ENCODE peak calls at places on chromosomes 3 and 15, in nine cellular contexts. Q is BE2C, W is astrocyte of the cerebellum, A is IMR-90, K is uterus, T is right atrium auricular region, J is endothelial cell of umbilical vein, G is breast epithelium, D is AG04449. P is an unnamed sample.
A peak's percentile ranks its signal among the peaks of the same experiment; 100 is the strongest.

GRCh38 chr3:124928333-124929202 is 6.0 kb downstream of the MUC13 start:
- DNase-seq in Q (peak; percentile 74), W (peak; percentile 53), A (peak; percentile 74), K (peak; percentile 54), T (peak; percentile 84), J (peak; percentile 74), G (no peak), D (no peak), P (peak; percentile 16)

GRCh38 chr3:138479355-138479964 is 45.0 kb downstream of the ESYT3 start:
- DNase-seq in Q (peak; percentile 56), W (peak; percentile 9), A (peak; percentile 46), K (no peak), T (no peak), J (peak; percentile 55), G (no peak), D (no peak), P (no peak)

GRCh38 chr15:36284911-36285310 is 294.5 kb upstream of the CDIN1 start:
- DNase-seq in Q (no peak), W (no peak), A (no peak), K (no peak), T (no peak), J (no peak), G (no peak), D (peak; percentile 9), P (no peak)

GRCh38 chr3:58623961-58624360 is 42.6 kb downstream of the FAM3D start:
- DNase-seq in Q (no peak), W (no peak), A (peak; percentile 30), K (no peak), T (no peak), J (no peak), G (no peak), D (no peak), P (no peak)

GRCh38 chr3:182375921-182376320 is 417.4 kb upstream of the ATP11B start:
- DNase-seq in Q (no peak), W (no peak), A (no peak), K (no peak), T (no peak), J (no peak), G (no peak), D (no peak), P (no peak)

GRCh38 chr15:39586387-39587171 is 5.7 kb downstream of the THBS1 start:
- DNase-seq in Q (no peak), W (no peak), A (peak; percentile 83), K (no peak), T (no peak), J (peak; percentile 71), G (no peak), D (peak; percentile 63), P (no peak)

GRCh38 chr3:153096611-153097200 is 65.3 kb upstream of the RAP2B start:
- DNase-seq in Q (no peak), W (no peak), A (peak; percentile 7), K (no peak), T (no peak), J (peak; percentile 25), G (no peak), D (no peak), P (no peak)

GRCh38 chr3:140972833-140973232 is 31.2 kb downstream of the SLC25A36 start:
- DNase-seq in Q (no peak), W (no peak), A (peak; percentile 26), K (no peak), T (no peak), J (peak; percentile 29), G (no peak), D (no peak), P (peak; percentile 4)

GRCh38 chr3:119600732-119601131 is 3.0 kb downstream of the PLA1A start:
- DNase-seq in Q (peak; percentile 69), W (no peak), A (no peak), K (no peak), T (no peak), J (no peak), G (no peak), D (no peak), P (no peak)

GRCh38 chr15:72163719-72164118 is 33.9 kb downstream of the GRAMD2A start:
- DNase-seq in Q (no peak), W (no peak), A (no peak), K (no peak), T (no peak), J (no peak), G (no peak), D (no peak), P (no peak)

GRCh38 chr3:52775877-52776276 is 1.5 kb upstream of the ITIH1 start:
- DNase-seq in Q (no peak), W (no peak), A (no peak), K (no peak), T (peak; percentile 23), J (no peak), G (no peak), D (no peak), P (no peak)

GRCh38 chr15:66941791-66942190 is 123.6 kb upstream of the SMAD3 start:
- DNase-seq in Q (no peak), W (no peak), A (no peak), K (no peak), T (no peak), J (no peak), G (no peak), D (no peak), P (no peak)

GRCh38 chr15:41935566-41936020 is 36.8 kb downstream of the EHD4 start:
- DNase-seq in Q (no peak), W (no peak), A (no peak), K (no peak), T (no peak), J (no peak), G (no peak), D (no peak), P (no peak)

GRCh38 chr3:427128-427527 is 230.6 kb downstream of the CHL1 start:
- DNase-seq in Q (no peak), W (no peak), A (no peak), K (no peak), T (no peak), J (no peak), G (no peak), D (no peak), P (no peak)

GRCh38 chr3:12938258-12938711 is 96.9 kb upstream of the RPL32 start:
- DNase-seq in Q (no peak), W (no peak), A (peak; percentile 57), K (peak; percentile 61), T (no peak), J (no peak), G (no peak), D (no peak), P (no peak)

GRCh38 chr15:36469567-36469966 is 109.9 kb upstream of the CDIN1 start:
- DNase-seq in Q (no peak), W (peak; percentile 29), A (peak; percentile 73), K (no peak), T (no peak), J (no peak), G (no peak), D (peak; percentile 10), P (peak; percentile 12)

GRCh38 chr3:129599073-129599472 is 7.4 kb downstream of the PLXND1 start:
- DNase-seq in Q (no peak), W (no peak), A (no peak), K (no peak), T (no peak), J (peak; percentile 70), G (no peak), D (no peak), P (no peak)
- H3K4me3 ChIP-seq in Q (no peak overlapping the region), W (no peak overlapping the region), A (no peak overlapping the region), K (no peak overlapping the region), T (peak overlapping the region; percentile 4), J (no peak overlapping the region), G (no peak overlapping the region), D (no peak overlapping the region), P (no peak overlapping the region)

DNA sequence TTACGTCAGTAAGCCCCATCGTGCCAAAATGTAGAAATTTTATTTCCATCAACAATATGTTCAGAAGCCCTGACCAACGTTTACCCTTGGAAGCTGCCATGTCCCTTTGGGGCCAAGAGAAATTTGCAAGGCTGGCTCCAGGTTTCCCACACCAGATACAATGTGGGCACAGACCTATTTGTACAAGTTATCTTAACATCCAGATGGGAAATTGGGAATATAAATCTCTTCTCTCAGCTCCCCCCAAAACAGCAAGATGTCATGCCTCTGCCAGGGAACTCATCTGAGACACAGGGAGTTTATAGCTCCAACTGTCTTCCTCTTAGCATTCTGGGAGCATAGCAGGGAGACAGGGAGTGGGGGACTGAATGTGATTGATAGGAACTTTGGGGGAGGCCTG is 9.3 kb upstream of the DPPA2 start:
- DNase-seq in Q (no peak), W (no peak), A (no peak), K (no peak), T (no peak), J (no peak), G (no peak), D (no peak), P (no peak)
- TF ChIP-seq CTCF in Q (no peak), W (no peak), A (no peak), K (no peak), T (no peak), J (no peak), G (no peak), D (no peak), P (no peak)

DNA sequence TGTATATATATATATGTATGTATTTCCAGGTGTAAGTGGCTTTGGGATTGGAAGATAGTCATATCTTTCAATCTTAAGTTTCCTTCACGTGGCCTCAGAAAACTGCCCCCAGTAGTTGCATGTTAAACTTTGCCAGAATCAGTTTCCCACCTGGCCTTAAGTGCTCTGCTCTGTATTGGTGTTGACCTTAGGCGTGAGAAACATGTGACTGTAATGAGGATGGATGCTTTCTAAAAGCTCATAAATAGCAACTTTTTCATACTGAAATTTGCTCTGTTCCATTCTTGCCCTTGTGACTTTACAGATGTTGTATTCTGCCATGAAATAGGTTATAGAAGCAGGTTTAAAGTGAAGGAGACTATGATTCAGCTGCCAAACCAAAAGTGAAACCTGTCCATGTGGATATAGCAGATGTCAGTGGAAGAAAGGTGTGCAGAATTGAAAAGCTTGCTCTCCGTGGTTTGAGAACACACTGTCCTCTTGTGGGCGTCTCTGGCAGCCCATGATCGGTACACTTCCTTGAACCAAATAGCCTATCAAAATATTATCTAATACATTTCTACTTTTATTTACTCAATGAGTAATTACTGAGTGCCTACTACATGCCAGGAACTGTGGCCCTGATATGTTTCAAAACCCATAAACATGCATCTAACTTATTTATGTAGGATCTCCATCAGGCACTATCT is 15.8 kb downstream of the SCG5 start:
- DNase-seq in Q (no peak), W (no peak), A (no peak), K (no peak), T (no peak), J (no peak), G (no peak), D (no peak), P (no peak)
- H3K4me3 ChIP-seq in Q (no peak overlapping the region), W (no peak overlapping the region), A (no peak overlapping the region), K (no peak overlapping the region), T (no peak overlapping the region), J (no peak overlapping the region), G (peak overlapping the region; percentile 16), D (no peak overlapping the region), P (no peak overlapping the region)

DNA sequence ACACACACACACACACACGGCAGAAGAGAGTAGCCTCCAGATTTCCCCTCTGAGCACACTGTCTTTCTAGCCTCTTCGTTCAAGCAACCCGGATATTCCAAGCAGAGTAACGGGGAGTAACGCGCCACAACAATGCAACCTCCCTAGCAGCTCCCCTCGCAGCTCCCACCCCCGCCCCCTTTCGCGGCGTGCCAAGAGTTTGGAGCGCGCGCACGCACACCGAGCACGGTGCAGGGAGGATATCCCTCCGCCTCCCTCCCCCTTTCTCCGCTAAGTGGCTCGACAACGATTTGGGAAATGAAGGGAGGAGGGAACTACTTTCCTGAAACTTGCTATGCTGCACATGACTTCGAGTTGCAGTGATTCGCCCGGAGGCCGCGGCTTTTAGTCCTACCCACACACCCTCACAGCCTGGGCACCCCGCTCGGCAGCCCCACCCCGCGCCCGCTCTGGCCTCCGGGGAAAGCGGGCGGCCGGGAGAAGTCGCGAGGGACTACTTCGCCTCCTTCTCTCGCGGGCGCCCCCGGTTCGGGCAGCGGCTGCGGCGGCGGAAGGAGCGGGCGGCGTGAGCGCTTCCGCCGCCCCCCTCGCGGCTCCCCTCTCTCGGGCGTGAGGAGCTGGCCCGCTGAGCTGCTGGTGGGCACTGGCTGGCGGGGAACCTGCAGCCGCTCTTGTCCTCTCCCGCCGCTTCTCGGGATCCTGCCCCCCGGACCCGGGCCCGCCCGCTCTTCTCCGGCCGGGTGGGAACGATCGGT is 733 bp upstream of the SPRED1 start:
- DNase-seq in Q (peak; percentile 96), W (peak; percentile 96), A (peak; percentile 99), K (peak; percentile 92), T (peak; percentile 89), J (peak; percentile 95), G (peak; percentile 83), D (peak; percentile 98), P (peak; percentile 82)
- TF ChIP-seq CTCF in Q (no peak), W (no peak), A (no peak), K (no peak), T (no peak), J (no peak), G (no peak), D (no peak), P (no peak)

P was measured in kidney epithelial cell.